ENCODE peak calls at places on chromosome 4, in eight cellular contexts. One of them, this sample, is unnamed.

GRCh38 chr4:168039593-168039992 is 52.7 kb upstream of the ANXA10 start:
- DNase-seq in NCI-H2171 treated with DMSO at 0.1 percent for 48 hours: no peak
- DNase-seq in esophagus muscularis mucosa: no peak
- DNase-seq in endothelial cell: no peak
- DNase-seq in HFF-Myc: no peak
- DNase-seq in ELF-1: no peak
- DNase-seq in T-helper 1 cell: no peak
- DNase-seq in foreskin fibroblast: no peak
- DNase-seq in this sample: no peak

GRCh38 chr4:111930658-111931057 is 214.6 kb upstream of the FAM241A start:
- DNase-seq in NCI-H2171 treated with DMSO at 0.1 percent for 48 hours: no peak
- DNase-seq in esophagus muscularis mucosa: no peak
- DNase-seq in endothelial cell: no peak
- DNase-seq in HFF-Myc: no peak
- DNase-seq in ELF-1: no peak
- DNase-seq in T-helper 1 cell: no peak
- DNase-seq in foreskin fibroblast: no peak
- DNase-seq in this sample: no peak

GRCh38 chr4:24871176-24871575 is 41.7 kb downstream of the CCDC149 start:
- DNase-seq in NCI-H2171 treated with DMSO at 0.1 percent for 48 hours: no peak
- DNase-seq in esophagus muscularis mucosa: no peak
- DNase-seq in endothelial cell: no peak
- DNase-seq in HFF-Myc: no peak
- DNase-seq in ELF-1: no peak
- DNase-seq in T-helper 1 cell: no peak
- DNase-seq in foreskin fibroblast: no peak
- DNase-seq in this sample: no peak

GRCh38 chr4:88240297-88240714 is 44.1 kb downstream of the PPM1K start:
- DNase-seq in NCI-H2171 treated with DMSO at 0.1 percent for 48 hours: no peak
- DNase-seq in esophagus muscularis mucosa: peak
- DNase-seq in endothelial cell: no peak
- DNase-seq in HFF-Myc: no peak
- DNase-seq in ELF-1: no peak
- DNase-seq in T-helper 1 cell: no peak
- DNase-seq in foreskin fibroblast: no peak
- DNase-seq in this sample: no peak

GRCh38 chr4:163332526-163333405 is at the start of gene NPY1R:
- DNase-seq in NCI-H2171 treated with DMSO at 0.1 percent for 48 hours: peak
- DNase-seq in esophagus muscularis mucosa: no peak
- DNase-seq in endothelial cell: peak
- DNase-seq in HFF-Myc: peak
- DNase-seq in ELF-1: peak
- DNase-seq in T-helper 1 cell: no peak
- DNase-seq in foreskin fibroblast: peak
- DNase-seq in this sample: peak

GRCh38 chr4:66351761-66352160 is 681.5 kb upstream of the EPHA5 start:
- DNase-seq in NCI-H2171 treated with DMSO at 0.1 percent for 48 hours: no peak
- DNase-seq in esophagus muscularis mucosa: no peak
- DNase-seq in endothelial cell: no peak
- DNase-seq in HFF-Myc: no peak
- DNase-seq in ELF-1: no peak
- DNase-seq in T-helper 1 cell: no peak
- DNase-seq in foreskin fibroblast: no peak
- DNase-seq in this sample: no peak

GRCh38 chr4:156536661-156537060 is 434.9 kb downstream of the PDGFC start:
- DNase-seq in NCI-H2171 treated with DMSO at 0.1 percent for 48 hours: no peak
- DNase-seq in esophagus muscularis mucosa: no peak
- DNase-seq in endothelial cell: no peak
- DNase-seq in HFF-Myc: no peak
- DNase-seq in ELF-1: peak
- DNase-seq in T-helper 1 cell: no peak
- DNase-seq in foreskin fibroblast: peak
- DNase-seq in this sample: no peak

GRCh38 chr4:55817691-55818090 is 1.9 kb upstream of the EXOC1L start:
- DNase-seq in NCI-H2171 treated with DMSO at 0.1 percent for 48 hours: no peak
- DNase-seq in esophagus muscularis mucosa: no peak
- DNase-seq in endothelial cell: no peak
- DNase-seq in HFF-Myc: no peak
- DNase-seq in ELF-1: no peak
- DNase-seq in T-helper 1 cell: no peak
- DNase-seq in foreskin fibroblast: no peak
- DNase-seq in this sample: no peak

GRCh38 chr4:88672987-88673386 is 24.6 kb downstream of the NAP1L5 start:
- DNase-seq in NCI-H2171 treated with DMSO at 0.1 percent for 48 hours: no peak
- DNase-seq in esophagus muscularis mucosa: no peak
- DNase-seq in endothelial cell: peak
- DNase-seq in HFF-Myc: no peak
- DNase-seq in ELF-1: peak
- DNase-seq in T-helper 1 cell: no peak
- DNase-seq in foreskin fibroblast: peak
- DNase-seq in this sample: peak

GRCh38 chr4:168857546-168858314 is 152.3 kb downstream of the CBR4 start:
- DNase-seq in NCI-H2171 treated with DMSO at 0.1 percent for 48 hours: no peak
- DNase-seq in esophagus muscularis mucosa: no peak
- DNase-seq in endothelial cell: no peak
- DNase-seq in HFF-Myc: no peak
- DNase-seq in ELF-1: no peak
- DNase-seq in T-helper 1 cell: no peak
- DNase-seq in foreskin fibroblast: peak
- DNase-seq in this sample: no peak

GRCh38 chr4:87839309-87839946 is 6.7 kb downstream of the MEPE start:
- DNase-seq in NCI-H2171 treated with DMSO at 0.1 percent for 48 hours: peak
- DNase-seq in esophagus muscularis mucosa: no peak
- DNase-seq in endothelial cell: no peak
- DNase-seq in HFF-Myc: no peak
- DNase-seq in ELF-1: peak
- DNase-seq in T-helper 1 cell: no peak
- DNase-seq in foreskin fibroblast: peak
- DNase-seq in this sample: peak

GRCh38 chr4:24417206-24417605 is 167.1 kb downstream of the DHX15 start:
- DNase-seq in NCI-H2171 treated with DMSO at 0.1 percent for 48 hours: no peak
- DNase-seq in esophagus muscularis mucosa: no peak
- DNase-seq in endothelial cell: no peak
- DNase-seq in HFF-Myc: no peak
- DNase-seq in ELF-1: no peak
- DNase-seq in T-helper 1 cell: no peak
- DNase-seq in foreskin fibroblast: peak
- DNase-seq in this sample: no peak

GRCh38 chr4:129167640-129168260 is 71.8 kb downstream of the C4orf33 start:
- DNase-seq in NCI-H2171 treated with DMSO at 0.1 percent for 48 hours: no peak
- DNase-seq in esophagus muscularis mucosa: no peak
- DNase-seq in endothelial cell: peak
- DNase-seq in HFF-Myc: no peak
- DNase-seq in ELF-1: peak
- DNase-seq in T-helper 1 cell: no peak
- DNase-seq in foreskin fibroblast: no peak
- DNase-seq in this sample: peak

GRCh38 chr4:133775881-133776280 is 425.7 kb downstream of the PABPC4L start:
- DNase-seq in NCI-H2171 treated with DMSO at 0.1 percent for 48 hours: no peak
- DNase-seq in esophagus muscularis mucosa: no peak
- DNase-seq in endothelial cell: no peak
- DNase-seq in HFF-Myc: no peak
- DNase-seq in ELF-1: no peak
- DNase-seq in T-helper 1 cell: no peak
- DNase-seq in foreskin fibroblast: peak
- DNase-seq in this sample: no peak

GRCh38 chr4:109996531-109996930 is 83.8 kb downstream of the EGF start:
- DNase-seq in NCI-H2171 treated with DMSO at 0.1 percent for 48 hours: no peak
- DNase-seq in esophagus muscularis mucosa: no peak
- DNase-seq in endothelial cell: no peak
- DNase-seq in HFF-Myc: no peak
- DNase-seq in ELF-1: no peak
- DNase-seq in T-helper 1 cell: no peak
- DNase-seq in foreskin fibroblast: no peak
- DNase-seq in this sample: no peak

GRCh38 chr4:163610642-163611041 is 116.2 kb downstream of the TMA16 start:
- DNase-seq in NCI-H2171 treated with DMSO at 0.1 percent for 48 hours: no peak
- DNase-seq in esophagus muscularis mucosa: no peak
- DNase-seq in endothelial cell: no peak
- DNase-seq in HFF-Myc: no peak
- DNase-seq in ELF-1: no peak
- DNase-seq in T-helper 1 cell: no peak
- DNase-seq in foreskin fibroblast: no peak
- DNase-seq in this sample: no peak

GRCh38 chr4:159185593-159186023 is 82.7 kb downstream of the RAPGEF2 start:
- DNase-seq in NCI-H2171 treated with DMSO at 0.1 percent for 48 hours: no peak
- DNase-seq in esophagus muscularis mucosa: no peak
- DNase-seq in endothelial cell: no peak
- DNase-seq in HFF-Myc: no peak
- DNase-seq in ELF-1: no peak
- DNase-seq in T-helper 1 cell: no peak
- DNase-seq in foreskin fibroblast: no peak
- DNase-seq in this sample: no peak

GRCh38 chr4:152344001-152344400 is 191.9 kb downstream of the FBXW7 start:
- DNase-seq in NCI-H2171 treated with DMSO at 0.1 percent for 48 hours: no peak
- DNase-seq in esophagus muscularis mucosa: no peak
- DNase-seq in endothelial cell: no peak
- DNase-seq in HFF-Myc: no peak
- DNase-seq in ELF-1: no peak
- DNase-seq in T-helper 1 cell: no peak
- DNase-seq in foreskin fibroblast: peak
- DNase-seq in this sample: no peak

GRCh38 chr4:94228488-94229216 is 21.0 kb downstream of the SMARCAD1 start:
- DNase-seq in NCI-H2171 treated with DMSO at 0.1 percent for 48 hours: no peak
- DNase-seq in esophagus muscularis mucosa: no peak
- DNase-seq in endothelial cell: no peak
- DNase-seq in HFF-Myc: no peak
- DNase-seq in ELF-1: no peak
- DNase-seq in T-helper 1 cell: no peak
- DNase-seq in foreskin fibroblast: no peak
- DNase-seq in this sample: no peak

GRCh38 chr4:17173300-17173699 is 274.9 kb upstream of the LDB2 start:
- DNase-seq in NCI-H2171 treated with DMSO at 0.1 percent for 48 hours: no peak
- DNase-seq in esophagus muscularis mucosa: no peak
- DNase-seq in endothelial cell: peak
- DNase-seq in HFF-Myc: no peak
- DNase-seq in ELF-1: peak
- DNase-seq in T-helper 1 cell: no peak
- DNase-seq in foreskin fibroblast: no peak
- DNase-seq in this sample: peak

GRCh38 chr4:148071009-148071408 is 339.1 kb downstream of the ARHGAP10 start:
- DNase-seq in NCI-H2171 treated with DMSO at 0.1 percent for 48 hours: no peak
- DNase-seq in esophagus muscularis mucosa: no peak
- DNase-seq in endothelial cell: no peak
- DNase-seq in HFF-Myc: no peak
- DNase-seq in ELF-1: no peak
- DNase-seq in T-helper 1 cell: no peak
- DNase-seq in foreskin fibroblast: no peak
- DNase-seq in this sample: peak